ENCODE peak calls at places on chromosomes 13 and 19, in nine cellular contexts. One of them, this sample, is unnamed.

GRCh38 chr13:39349391-39349790 is 253.6 kb downstream of the LHFPL6 start:
- DNase-seq in fibroblast of pulmonary artery: no peak
- DNase-seq in NB4: no peak
- DNase-seq in lower leg skin: no peak
- DNase-seq in K562: no peak
- DNase-seq in WTC11: no peak
- DNase-seq in neural crest cell: no peak
- DNase-seq in transverse colon: no peak
- DNase-seq in H9: no peak
- DNase-seq in this sample: no peak

GRCh38 chr13:112446347-112446861 is 70.2 kb downstream of the SPACA7 start:
- DNase-seq in NB4: peak
- DNase-seq in H9: peak
- DNase-seq in K562: no peak
- DNase-seq in fibroblast of pulmonary artery: no peak
- DNase-seq in lower leg skin: peak
- DNase-seq in transverse colon: no peak
- DNase-seq in neural crest cell: no peak
- DNase-seq in WTC11: no peak
- DNase-seq in this sample: no peak

GRCh38 chr13:113582841-113583631 is 1.5 kb upstream of the TFDP1 start:
- DNase-seq in NB4: no peak
- DNase-seq in transverse colon: peak
- DNase-seq in lower leg skin: peak
- DNase-seq in fibroblast of pulmonary artery: no peak
- DNase-seq in H9: peak
- DNase-seq in neural crest cell: no peak
- DNase-seq in WTC11: no peak
- DNase-seq in K562: no peak
- DNase-seq in this sample: no peak

GRCh38 chr13:22270881-22271280 is 600.0 kb downstream of the FGF9 start:
- DNase-seq in H9: no peak
- DNase-seq in neural crest cell: no peak
- DNase-seq in K562: no peak
- DNase-seq in NB4: no peak
- DNase-seq in WTC11: no peak
- DNase-seq in fibroblast of pulmonary artery: no peak
- DNase-seq in lower leg skin: no peak
- DNase-seq in transverse colon: no peak
- DNase-seq in this sample: no peak

GRCh38 chr19:55605637-55606470 is at the start of gene ZNF865:
- DNase-seq in neural crest cell: peak
- DNase-seq in WTC11: peak
- DNase-seq in fibroblast of pulmonary artery: peak
- DNase-seq in H9: peak
- DNase-seq in K562: peak
- DNase-seq in NB4: peak
- DNase-seq in lower leg skin: peak
- DNase-seq in transverse colon: peak
- DNase-seq in this sample: peak

GRCh38 chr19:18006895-18007604 is 920 bp upstream of the ARRDC2 start:
- DNase-seq in neural crest cell: peak
- DNase-seq in H9: peak
- DNase-seq in NB4: peak
- DNase-seq in fibroblast of pulmonary artery: peak
- DNase-seq in WTC11: peak
- DNase-seq in K562: peak
- DNase-seq in lower leg skin: peak
- DNase-seq in transverse colon: peak
- DNase-seq in this sample: peak

GRCh38 chr19:18340990-18341868 is 831 bp downstream of the PGPEP1 start:
- DNase-seq in neural crest cell: no peak
- DNase-seq in H9: peak
- DNase-seq in fibroblast of pulmonary artery: peak
- DNase-seq in NB4: peak
- DNase-seq in lower leg skin: peak
- DNase-seq in transverse colon: peak
- DNase-seq in K562: peak
- DNase-seq in WTC11: peak
- DNase-seq in this sample: peak

GRCh38 chr13:100854091-100854490 is 179.5 kb upstream of the TMTC4 start:
- DNase-seq in K562: no peak
- DNase-seq in NB4: no peak
- DNase-seq in lower leg skin: no peak
- DNase-seq in WTC11: peak
- DNase-seq in neural crest cell: no peak
- DNase-seq in H9: peak
- DNase-seq in transverse colon: no peak
- DNase-seq in fibroblast of pulmonary artery: no peak
- DNase-seq in this sample: no peak

GRCh38 chr13:93956416-93956815 is 523.1 kb downstream of the DCT start:
- DNase-seq in NB4: no peak
- DNase-seq in WTC11: no peak
- DNase-seq in K562: no peak
- DNase-seq in transverse colon: no peak
- DNase-seq in neural crest cell: no peak
- DNase-seq in fibroblast of pulmonary artery: no peak
- DNase-seq in H9: no peak
- DNase-seq in lower leg skin: no peak
- DNase-seq in this sample: no peak

GRCh38 chr19:41193420-41194156 is 569 bp downstream of the CYP2S1 start:
- DNase-seq in neural crest cell: no peak
- DNase-seq in transverse colon: no peak
- DNase-seq in NB4: no peak
- DNase-seq in K562: no peak
- DNase-seq in H9: no peak
- DNase-seq in fibroblast of pulmonary artery: no peak
- DNase-seq in WTC11: peak
- DNase-seq in lower leg skin: no peak
- DNase-seq in this sample: no peak

GRCh38 chr13:113080901-113081521 is 24.6 kb upstream of the F7 start:
- DNase-seq in transverse colon: no peak
- DNase-seq in neural crest cell: no peak
- DNase-seq in WTC11: no peak
- DNase-seq in lower leg skin: no peak
- DNase-seq in K562: no peak
- DNase-seq in H9: no peak
- DNase-seq in fibroblast of pulmonary artery: no peak
- DNase-seq in NB4: no peak
- DNase-seq in this sample: no peak

GRCh38 chr13:110166598-110166997 is 140.4 kb downstream of the COL4A1 start:
- DNase-seq in NB4: no peak
- DNase-seq in fibroblast of pulmonary artery: no peak
- DNase-seq in WTC11: no peak
- DNase-seq in H9: peak
- DNase-seq in lower leg skin: no peak
- DNase-seq in neural crest cell: no peak
- DNase-seq in transverse colon: no peak
- DNase-seq in K562: no peak
- DNase-seq in this sample: no peak

GRCh38 chr19:12672744-12673143 is 6.1 kb downstream of the WDR83 start:
- DNase-seq in K562: no peak
- DNase-seq in WTC11: no peak
- DNase-seq in fibroblast of pulmonary artery: no peak
- DNase-seq in NB4: no peak
- DNase-seq in H9: no peak
- DNase-seq in lower leg skin: no peak
- DNase-seq in neural crest cell: no peak
- DNase-seq in transverse colon: no peak
- DNase-seq in this sample: no peak

GRCh38 chr19:28485300-28485699 is 727.7 kb downstream of the UQCRFS1 start:
- DNase-seq in H9: no peak
- DNase-seq in NB4: no peak
- DNase-seq in lower leg skin: no peak
- DNase-seq in transverse colon: peak
- DNase-seq in fibroblast of pulmonary artery: no peak
- DNase-seq in neural crest cell: no peak
- DNase-seq in WTC11: no peak
- DNase-seq in K562: peak
- DNase-seq in this sample: no peak

GRCh38 chr19:29680937-29681336 is 15.7 kb downstream of the PLEKHF1 start:
- DNase-seq in WTC11: no peak
- DNase-seq in lower leg skin: no peak
- DNase-seq in transverse colon: no peak
- DNase-seq in K562: no peak
- DNase-seq in NB4: no peak
- DNase-seq in H9: no peak
- DNase-seq in fibroblast of pulmonary artery: no peak
- DNase-seq in neural crest cell: no peak
- DNase-seq in this sample: no peak

GRCh38 chr19:29685326-29685725 is 20.1 kb downstream of the PLEKHF1 start:
- DNase-seq in transverse colon: no peak
- DNase-seq in H9: no peak
- DNase-seq in lower leg skin: no peak
- DNase-seq in fibroblast of pulmonary artery: no peak
- DNase-seq in neural crest cell: no peak
- DNase-seq in WTC11: no peak
- DNase-seq in NB4: no peak
- DNase-seq in K562: no peak
- DNase-seq in this sample: no peak

GRCh38 chr19:29681422-29682235 is 16.4 kb downstream of the PLEKHF1 start:
- DNase-seq in transverse colon: no peak
- DNase-seq in K562: no peak
- DNase-seq in H9: no peak
- DNase-seq in WTC11: no peak
- DNase-seq in NB4: no peak
- DNase-seq in neural crest cell: no peak
- DNase-seq in lower leg skin: peak
- DNase-seq in fibroblast of pulmonary artery: no peak
- DNase-seq in this sample: no peak

GRCh38 chr19:29682236-29682895 is 17.1 kb downstream of the PLEKHF1 start:
- DNase-seq in K562: no peak
- DNase-seq in WTC11: no peak
- DNase-seq in NB4: no peak
- DNase-seq in lower leg skin: no peak
- DNase-seq in H9: no peak
- DNase-seq in neural crest cell: no peak
- DNase-seq in fibroblast of pulmonary artery: no peak
- DNase-seq in transverse colon: no peak
- DNase-seq in this sample: no peak

DNA sequence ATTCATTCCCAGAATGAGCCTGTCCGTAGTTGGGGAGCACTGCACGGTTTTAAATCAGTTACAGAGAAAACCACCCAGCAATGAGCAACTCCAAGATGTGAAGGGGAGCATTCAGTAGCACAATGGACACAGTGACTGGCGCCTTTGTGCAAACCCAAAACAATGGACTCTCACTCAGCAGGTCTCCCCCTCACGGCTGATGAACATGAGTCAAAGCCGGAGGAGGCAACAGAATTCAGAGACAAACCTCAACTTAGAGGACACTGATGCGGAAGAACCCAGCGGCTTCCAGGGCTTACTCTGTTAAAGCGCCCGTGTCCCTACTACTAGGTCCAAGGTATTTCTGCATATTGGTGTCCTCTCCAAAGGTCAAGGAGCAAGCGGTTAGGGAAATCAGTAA is 17.7 kb downstream of the PLEKHF1 start:
- DNase-seq in lower leg skin: no peak
- DNase-seq in transverse colon: no peak
- DNase-seq in fibroblast of pulmonary artery: peak
- DNase-seq in NB4: peak
- DNase-seq in K562: peak
- DNase-seq in neural crest cell: no peak
- DNase-seq in H9: no peak
- DNase-seq in WTC11: no peak
- DNase-seq in this sample: no peak
- TF ChIP-seq CTCF in lower leg skin: no peak
- TF ChIP-seq CTCF in transverse colon: no peak
- TF ChIP-seq CTCF in fibroblast of pulmonary artery: no peak
- TF ChIP-seq CTCF in NB4: no peak
- TF ChIP-seq CTCF in K562: no peak
- TF ChIP-seq CTCF in neural crest cell: no peak
- TF ChIP-seq CTCF in H9: no peak
- TF ChIP-seq CTCF in WTC11: no peak
- TF ChIP-seq CTCF in this sample: no peak

GRCh38 chr19:50349277-50350057 is 16.0 kb downstream of the NAPSA start:
- DNase-seq in neural crest cell: no peak
- DNase-seq in lower leg skin: no peak
- DNase-seq in WTC11: no peak
- DNase-seq in K562: no peak
- DNase-seq in fibroblast of pulmonary artery: no peak
- DNase-seq in transverse colon: no peak
- DNase-seq in NB4: no peak
- DNase-seq in H9: no peak
- DNase-seq in this sample: no peak
- TF ChIP-seq CTCF in neural crest cell: no peak
- TF ChIP-seq CTCF in lower leg skin: no peak
- TF ChIP-seq CTCF in WTC11: no peak
- TF ChIP-seq CTCF in K562: no peak
- TF ChIP-seq CTCF in fibroblast of pulmonary artery: no peak
- TF ChIP-seq CTCF in transverse colon: no peak
- TF ChIP-seq CTCF in NB4: no peak
- TF ChIP-seq CTCF in H9: no peak
- TF ChIP-seq CTCF in this sample: no peak

DNA sequence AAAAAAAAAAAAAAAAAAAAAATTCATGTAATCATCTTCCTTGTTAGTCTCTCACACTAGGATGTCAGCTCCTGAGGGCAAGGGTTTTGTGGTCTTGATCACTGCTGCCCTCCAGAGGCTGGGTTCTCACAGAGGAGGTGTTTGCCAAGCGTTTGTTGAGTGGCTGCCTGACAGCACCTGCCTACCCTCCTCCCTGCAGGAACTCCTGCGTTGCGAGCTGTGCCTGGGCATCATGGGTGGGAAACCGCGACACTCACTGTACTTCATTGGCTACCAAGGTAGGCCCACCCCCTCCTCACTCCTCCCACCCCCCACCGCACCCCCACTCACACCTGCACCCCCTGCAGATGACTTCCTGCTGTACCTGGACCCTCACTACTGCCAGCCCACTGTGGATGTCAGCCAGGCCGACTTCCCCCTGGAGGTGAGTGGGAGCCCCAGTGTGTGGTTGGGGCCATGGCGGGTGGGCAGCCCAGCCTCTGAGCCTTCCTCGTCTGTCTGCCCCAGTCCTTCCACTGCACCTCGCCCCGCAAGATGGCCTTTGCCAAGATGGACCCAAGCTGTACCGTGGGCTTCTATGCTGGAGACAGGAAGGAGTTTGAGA is 8.1 kb downstream of the ATG4D start:
- DNase-seq in fibroblast of pulmonary artery: peak
- DNase-seq in WTC11: peak
- DNase-seq in transverse colon: peak
- DNase-seq in lower leg skin: no peak
- DNase-seq in neural crest cell: no peak
- DNase-seq in H9: peak
- DNase-seq in NB4: peak
- DNase-seq in K562: no peak
- DNase-seq in this sample: peak
- TF ChIP-seq CTCF in fibroblast of pulmonary artery: peak
- TF ChIP-seq CTCF in WTC11: no peak
- TF ChIP-seq CTCF in transverse colon: no peak
- TF ChIP-seq CTCF in lower leg skin: no peak
- TF ChIP-seq CTCF in neural crest cell: no peak
- TF ChIP-seq CTCF in H9: peak
- TF ChIP-seq CTCF in NB4: peak
- TF ChIP-seq CTCF in K562: no peak
- TF ChIP-seq CTCF in this sample: no peak

DNA sequence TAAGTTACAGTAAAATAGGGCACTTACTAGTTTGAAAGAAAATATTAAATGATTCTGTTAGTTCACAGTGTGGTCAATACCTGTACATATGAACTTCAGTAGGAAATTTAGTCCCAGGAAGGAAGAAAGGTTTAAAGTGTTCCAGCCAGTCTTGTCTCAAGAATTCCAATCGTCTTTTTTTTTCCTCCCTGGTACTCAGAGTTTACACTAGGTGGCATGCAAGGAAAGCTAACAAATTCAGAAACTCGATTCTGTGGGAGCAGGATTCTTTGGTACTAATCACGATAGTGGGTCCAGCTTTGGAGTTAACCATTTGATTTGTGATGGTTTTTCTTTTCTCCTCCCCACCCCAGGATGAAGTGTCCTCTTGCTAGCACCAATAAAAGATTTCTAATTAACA is 43.6 kb downstream of the POLR1D start:
- DNase-seq in transverse colon: no peak
- DNase-seq in H9: no peak
- DNase-seq in neural crest cell: no peak
- DNase-seq in NB4: no peak
- DNase-seq in WTC11: no peak
- DNase-seq in lower leg skin: no peak
- DNase-seq in fibroblast of pulmonary artery: no peak
- DNase-seq in K562: no peak
- DNase-seq in this sample: no peak
- TF ChIP-seq CTCF in transverse colon: no peak
- TF ChIP-seq CTCF in H9: peak
- TF ChIP-seq CTCF in neural crest cell: peak
- TF ChIP-seq CTCF in NB4: no peak
- TF ChIP-seq CTCF in WTC11: no peak
- TF ChIP-seq CTCF in lower leg skin: no peak
- TF ChIP-seq CTCF in fibroblast of pulmonary artery: peak
- TF ChIP-seq CTCF in K562: no peak
- TF ChIP-seq CTCF in this sample: no peak